ENCODE peak calls at places on chromosome 3, in nine cellular contexts. J, L, C, W, O, H, U, M and G are unnamed samples.

GRCh38 chr3:42657675-42658074 is 4.2 kb downstream of the ZBTB47 start:
- DNase-seq in J (no peak), L (no peak), C (no peak), W (no peak), O (no peak), H (no peak), U (no peak), M (no peak), G (no peak)

GRCh38 chr3:78986702-78987101 is 781.1 kb downstream of the ROBO1 start:
- DNase-seq in J (no peak), L (no peak), C (no peak), W (no peak), O (peak), H (no peak), U (no peak), M (no peak), G (no peak)

GRCh38 chr3:140408252-140408651 is 269.6 kb upstream of the TRIM42 start:
- DNase-seq in J (no peak), L (no peak), C (no peak), W (no peak), O (no peak), H (no peak), U (no peak), M (no peak), G (no peak)

GRCh38 chr3:72597756-72598195 is 250.5 kb downstream of the SHQ1 start:
- DNase-seq in J (peak), L (no peak), C (peak), W (no peak), O (peak), H (no peak), U (peak), M (no peak), G (no peak)

GRCh38 chr3:156307704-156308103 is 187.3 kb downstream of the KCNAB1 start:
- DNase-seq in J (peak), L (peak), C (no peak), W (peak), O (peak), H (no peak), U (no peak), M (no peak), G (peak)

GRCh38 chr3:38029400-38030125 is at the start of gene PLCD1:
- DNase-seq in J (peak), L (peak), C (no peak), W (no peak), O (peak), H (peak), U (peak), M (peak), G (no peak)

GRCh38 chr3:107676469-107677309 is 153.9 kb downstream of the BBX start:
- DNase-seq in J (peak), L (no peak), C (peak), W (no peak), O (no peak), H (no peak), U (no peak), M (no peak), G (no peak)

GRCh38 chr3:16513141-16514020 is at the start of gene RFTN1:
- DNase-seq in J (peak), L (peak), C (peak), W (peak), O (peak), H (no peak), U (peak), M (peak), G (no peak)

GRCh38 chr3:194422188-194422587 is 23.1 kb upstream of the GP5 start:
- DNase-seq in J (peak), L (no peak), C (no peak), W (peak), O (peak), H (no peak), U (no peak), M (no peak), G (no peak)

GRCh38 chr3:4703054-4703480 is 209.9 kb downstream of the ITPR1 start:
- DNase-seq in J (peak), L (peak), C (no peak), W (no peak), O (peak), H (no peak), U (no peak), M (no peak), G (no peak)

GRCh38 chr3:138032567-138032966 is 22.6 kb downstream of the CLDN18 start:
- DNase-seq in J (no peak), L (no peak), C (no peak), W (no peak), O (no peak), H (no peak), U (no peak), M (no peak), G (no peak)

GRCh38 chr3:122932251-122932967 is 95.2 kb downstream of the SEMA5B start:
- DNase-seq in J (peak), L (no peak), C (no peak), W (no peak), O (peak), H (no peak), U (no peak), M (no peak), G (no peak)

GRCh38 chr3:170690133-170690981 is 104.5 kb upstream of the SLC7A14 start:
- DNase-seq in J (peak), L (peak), C (peak), W (no peak), O (peak), H (peak), U (peak), M (peak), G (no peak)

GRCh38 chr3:67531149-67532101 is 123.0 kb downstream of the SUCLG2 start:
- DNase-seq in J (peak), L (no peak), C (no peak), W (no peak), O (peak), H (no peak), U (no peak), M (no peak), G (no peak)

GRCh38 chr3:129058441-129059194 is 2.0 kb upstream of the GP9 start:
- DNase-seq in J (no peak), L (no peak), C (no peak), W (no peak), O (no peak), H (no peak), U (peak), M (no peak), G (no peak)

GRCh38 chr3:123661973-123662372 is 77.1 kb upstream of the HACD2 start:
- DNase-seq in J (no peak), L (no peak), C (no peak), W (no peak), O (no peak), H (no peak), U (no peak), M (no peak), G (no peak)

GRCh38 chr3:65593780-65594752 is 444.7 kb downstream of the MAGI1 start:
- DNase-seq in J (no peak), L (no peak), C (no peak), W (no peak), O (no peak), H (no peak), U (no peak), M (no peak), G (no peak)

GRCh38 chr3:65597225-65597951 is 441.3 kb downstream of the MAGI1 start:
- DNase-seq in J (peak), L (no peak), C (no peak), W (no peak), O (peak), H (no peak), U (peak), M (no peak), G (no peak)

GRCh38 chr3:65596511-65597224 is 442.1 kb downstream of the MAGI1 start:
- DNase-seq in J (no peak), L (no peak), C (no peak), W (no peak), O (no peak), H (no peak), U (no peak), M (no peak), G (no peak)

GRCh38 chr3:65595997-65596300 is 442.8 kb downstream of the MAGI1 start:
- DNase-seq in J (no peak), L (no peak), C (no peak), W (no peak), O (no peak), H (no peak), U (no peak), M (no peak), G (no peak)

DNA sequence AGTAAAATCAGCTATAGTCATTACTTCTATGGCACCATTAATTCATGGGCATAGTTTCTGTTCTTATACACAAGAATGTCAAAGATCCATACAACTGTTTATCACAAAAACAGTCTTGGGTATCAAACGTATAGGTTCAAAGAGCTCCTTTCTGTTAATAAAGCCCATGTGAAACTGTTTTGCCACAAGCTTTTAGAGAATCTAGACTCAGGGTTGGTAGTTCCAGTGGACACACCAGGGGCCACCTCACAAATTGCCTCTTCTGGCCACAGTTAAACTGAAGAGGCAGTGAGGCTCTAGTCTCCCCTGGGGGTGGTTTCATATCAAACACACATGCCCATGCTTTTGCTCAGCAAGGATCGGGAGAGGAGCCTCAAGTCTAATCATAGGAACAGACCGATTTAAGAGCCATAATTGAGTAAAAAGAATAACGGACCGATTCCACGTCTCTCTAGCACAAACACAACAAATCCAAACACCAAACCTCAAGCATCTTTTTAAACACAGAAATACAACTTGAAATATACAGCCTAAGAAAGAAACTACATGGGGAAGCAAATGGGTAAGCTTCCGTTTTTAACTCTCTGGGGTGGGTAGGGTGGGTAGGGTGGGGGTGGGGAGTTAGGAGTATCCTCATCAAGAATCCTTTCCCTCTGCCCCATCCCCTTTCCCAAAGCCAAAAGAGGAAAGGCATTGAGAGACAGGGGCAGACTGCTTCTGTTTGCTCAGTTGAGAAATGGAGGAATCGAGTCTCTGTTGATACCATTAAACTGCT is 443.3 kb downstream of the MAGI1 start:
- DNase-seq in J (no peak), L (no peak), C (no peak), W (no peak), O (no peak), H (no peak), U (no peak), M (no peak), G (no peak)
- H3K4me3 ChIP-seq in J (no peak), L (no peak), C (no peak), W (no peak), O (no peak), H (no peak), U (no peak), M (no peak), G (no peak)

DNA sequence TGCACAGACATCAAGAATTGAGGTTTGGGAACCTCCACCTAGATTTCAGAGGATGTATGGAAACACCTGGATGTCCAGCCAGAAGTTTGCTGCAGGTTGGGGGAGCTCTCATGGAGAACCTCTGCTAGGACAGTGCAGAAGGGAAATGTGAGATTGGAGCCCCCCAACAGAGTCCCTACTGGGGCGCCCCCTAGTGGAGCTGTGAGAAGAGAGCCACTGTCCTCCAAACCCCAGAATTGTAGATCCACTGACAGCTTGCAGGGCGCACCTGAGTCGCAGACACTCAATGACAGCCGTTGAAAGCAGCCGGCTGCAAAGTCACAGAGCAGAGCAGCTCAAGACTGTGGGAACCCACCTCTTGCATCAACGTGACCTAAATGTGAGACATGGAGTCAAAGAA is 34.6 kb upstream of the EPHA6 start:
- DNase-seq in J (no peak), L (no peak), C (peak), W (no peak), O (no peak), H (no peak), U (peak), M (no peak), G (no peak)
- TF ChIP-seq CTCF in J (no peak), L (no peak), C (peak), W (no peak), O (no peak), H (no peak), U (peak), M (no peak), G (no peak)

DNA sequence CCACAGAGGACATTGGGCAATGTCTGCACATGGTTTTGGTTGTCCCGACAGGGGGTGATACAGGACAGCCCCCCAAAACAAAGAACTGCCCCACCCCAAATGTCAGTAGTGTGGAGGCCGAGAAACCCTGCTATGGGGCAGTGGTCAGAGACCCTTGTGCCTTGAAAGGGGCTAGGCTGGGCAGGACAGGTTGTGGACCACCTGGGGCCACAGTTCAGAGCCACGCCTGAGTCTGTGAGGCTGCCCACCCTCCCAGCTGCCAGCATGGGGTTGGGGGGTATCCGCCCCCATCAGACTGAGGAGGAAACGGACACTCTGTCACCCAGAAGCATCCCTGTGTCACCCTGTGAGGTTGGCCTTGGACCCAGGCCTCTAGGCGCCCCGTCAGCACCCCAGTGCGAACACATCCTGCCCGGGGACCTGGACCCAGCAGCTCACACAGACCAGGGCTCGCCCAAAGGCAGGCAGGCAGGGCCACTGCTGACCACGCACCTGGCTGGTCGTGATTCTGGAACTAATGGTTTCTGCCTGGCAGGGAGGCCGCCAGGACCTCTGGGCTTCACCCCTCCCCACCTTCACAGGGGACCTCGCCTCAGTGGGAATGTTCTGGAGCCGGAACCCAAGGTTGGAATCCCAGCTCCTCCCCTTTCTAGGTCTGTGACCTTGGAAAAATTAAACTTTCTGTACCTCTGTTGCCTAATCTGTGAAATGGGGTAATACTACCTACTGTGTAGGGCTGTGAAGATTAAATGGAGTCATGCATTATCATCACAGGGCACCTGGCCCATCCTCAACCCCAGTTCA is 1.4 kb downstream of the SLC41A3 start:
- DNase-seq in J (no peak), L (no peak), C (no peak), W (no peak), O (no peak), H (no peak), U (peak), M (no peak), G (no peak)
- H3K4me3 ChIP-seq in J (peak), L (no peak), C (peak), W (no peak), O (no peak), H (peak), U (peak), M (peak), G (no peak)

GRCh38 chr3:116077059-116077458 is 368.2 kb downstream of the LSAMP start:
- DNase-seq in J (no peak), L (no peak), C (no peak), W (no peak), O (no peak), H (no peak), U (no peak), M (no peak), G (no peak)
- TF ChIP-seq CTCF in J (no peak), L (no peak), C (no peak), W (no peak), O (no peak), H (no peak), U (no peak), M (no peak), G (no peak)

GRCh38 chr3:96966181-96966929 is 152.0 kb downstream of the EPHA6 start:
- DNase-seq in J (peak), L (no peak), C (no peak), W (no peak), O (peak), H (no peak), U (no peak), M (no peak), G (no peak)

DNA sequence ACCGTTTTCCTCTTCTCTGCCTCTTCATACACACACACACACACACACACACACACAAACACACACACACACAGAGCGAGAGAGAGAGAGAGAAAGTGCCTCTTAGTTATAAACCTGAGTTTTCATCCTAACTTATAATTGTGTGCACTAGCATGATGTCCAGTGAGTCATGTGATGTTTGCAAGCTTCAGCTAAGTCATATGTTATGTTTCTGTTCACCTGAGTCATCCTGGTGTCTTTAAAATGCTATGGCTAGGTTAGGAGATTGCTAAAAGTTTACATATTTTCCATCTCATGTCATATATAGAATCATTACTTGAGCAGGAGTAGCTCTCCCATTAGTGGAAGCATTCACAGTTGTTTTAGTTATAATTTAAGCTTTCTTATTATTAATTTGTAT is 155.8 kb downstream of the EPHA6 start:
- DNase-seq in J (peak), L (no peak), C (no peak), W (no peak), O (peak), H (no peak), U (no peak), M (no peak), G (no peak)
- H3K4me3 ChIP-seq in J (no peak), L (no peak), C (no peak), W (no peak), O (no peak), H (no peak), U (no peak), M (no peak), G (no peak)

GRCh38 chr3:134933997-134934396 is 138.9 kb downstream of the EPHB1 start:
- DNase-seq in J (no peak), L (no peak), C (no peak), W (no peak), O (no peak), H (no peak), U (no peak), M (no peak), G (no peak)

GRCh38 chr3:134937256-134938023 is 142.4 kb downstream of the EPHB1 start:
- DNase-seq in J (peak), L (no peak), C (no peak), W (no peak), O (no peak), H (no peak), U (peak), M (no peak), G (no peak)

GRCh38 chr3:134938024-134938525 is 143.0 kb downstream of the EPHB1 start:
- DNase-seq in J (no peak), L (no peak), C (no peak), W (no peak), O (no peak), H (no peak), U (peak), M (no peak), G (no peak)

GRCh38 chr3:134932035-134932434 is 137.0 kb downstream of the EPHB1 start:
- DNase-seq in J (no peak), L (no peak), C (no peak), W (no peak), O (no peak), H (no peak), U (no peak), M (no peak), G (no peak)

DNA sequence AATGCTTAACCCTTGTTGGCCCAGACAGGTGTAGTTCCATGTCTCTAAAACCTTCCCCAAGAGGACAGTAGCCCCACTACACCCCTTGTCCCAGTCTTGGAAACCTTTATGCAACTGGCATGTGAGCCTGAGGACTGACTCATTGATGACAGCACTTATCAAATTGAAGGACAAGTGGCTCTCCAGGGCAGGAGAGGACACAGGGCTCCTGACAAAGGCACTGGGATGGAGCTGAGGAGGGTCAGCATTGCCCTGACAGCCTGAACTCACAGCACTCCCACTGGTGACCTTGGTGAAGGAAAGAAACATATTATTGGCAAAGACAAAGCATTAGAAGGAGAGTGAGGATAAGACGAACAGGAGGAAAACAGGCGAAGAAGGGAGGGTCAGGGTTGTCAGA is 139.9 kb downstream of the EPHB1 start:
- DNase-seq in J (no peak), L (no peak), C (no peak), W (no peak), O (no peak), H (no peak), U (no peak), M (no peak), G (no peak)
- TF ChIP-seq CTCF in J (no peak), L (no peak), C (no peak), W (no peak), O (no peak), H (no peak), U (no peak), M (no peak), G (no peak)